ENCODE peak calls at places on chromosomes 6 and 20, in ten cellular contexts. E is GM23248, Y is fibroblast of lung, I is SK-N-SH, B is HCT116, U is neural progenitor cell, Z is mesendoderm, W is IMR-90, C is hepatocyte, X is GM12878. N is an unnamed sample. For H3K4me1, the result is how much of the 10 kb centered on the place peaks cover.

GRCh38 chr6:63526931-63527330 is 45.3 kb upstream of the LOC128125822 start:
- DNase-seq in E (no peak), Y (no peak), I (no peak), B (no peak), U (no peak), Z (no peak), W (no peak), C (no peak), X (no peak), N (no peak)

GRCh38 chr6:170011233-170012142 is 260.1 kb downstream of the ERMARD start:
- DNase-seq in E (no peak), Y (no peak), I (no peak), B (no peak), U (peak), Z (peak), W (no peak), C (no peak), X (no peak), N (no peak)

GRCh38 chr6:150764638-150765456 is 100.7 kb upstream of the MTHFD1L start:
- DNase-seq in E (no peak), Y (no peak), I (no peak), B (no peak), U (no peak), Z (no peak), W (no peak), C (no peak), X (no peak), N (no peak)

GRCh38 chr20:47761478-47762047 is 23.7 kb downstream of the SULF2 start:
- DNase-seq in E (no peak), Y (no peak), I (no peak), B (no peak), U (peak), Z (peak), W (no peak), C (no peak), X (no peak), N (no peak)

GRCh38 chr20:19973920-19974620 is 43.1 kb upstream of the NAA20 start:
- DNase-seq in E (peak), Y (peak), I (no peak), B (no peak), U (no peak), Z (no peak), W (peak), C (peak), X (no peak), N (no peak)

GRCh38 chr6:46410330-46410953 is 80.8 kb downstream of the RCAN2 start:
- DNase-seq in E (peak), Y (peak), I (peak), B (peak), U (peak), Z (no peak), W (peak), C (peak), X (peak), N (peak)

GRCh38 chr20:22821081-22821480 is 214.0 kb upstream of the SSTR4 start:
- DNase-seq in E (no peak), Y (no peak), I (no peak), B (no peak), U (no peak), Z (no peak), W (no peak), C (no peak), X (no peak), N (no peak)

GRCh38 chr6:15296735-15297134 is 50.9 kb downstream of the JARID2 start:
- DNase-seq in E (no peak), Y (no peak), I (no peak), B (no peak), U (no peak), Z (peak), W (no peak), C (no peak), X (peak), N (no peak)

GRCh38 chr6:40295251-40295949 is 291.8 kb downstream of the LRFN2 start:
- DNase-seq in E (peak), Y (no peak), I (no peak), B (no peak), U (no peak), Z (no peak), W (no peak), C (no peak), X (no peak), N (no peak)

GRCh38 chr20:16501236-16501635 is 72.0 kb downstream of the KIF16B start:
- DNase-seq in E (peak), Y (no peak), I (no peak), B (no peak), U (no peak), Z (no peak), W (no peak), C (no peak), X (no peak), N (no peak)

GRCh38 chr20:51428451-51429143 is 113.9 kb downstream of the NFATC2 start:
- DNase-seq in E (peak), Y (peak), I (peak), B (no peak), U (peak), Z (peak), W (peak), C (peak), X (no peak), N (peak)

GRCh38 chr6:45163952-45164766 is 164.0 kb upstream of the RUNX2 start:
- DNase-seq in E (peak), Y (peak), I (no peak), B (peak), U (no peak), Z (peak), W (no peak), C (no peak), X (peak), N (no peak)

GRCh38 chr6:148324297-148325007 is 18.2 kb upstream of the SASH1 start:
- DNase-seq in E (peak), Y (peak), I (no peak), B (no peak), U (no peak), Z (no peak), W (peak), C (no peak), X (no peak), N (no peak)

DNA sequence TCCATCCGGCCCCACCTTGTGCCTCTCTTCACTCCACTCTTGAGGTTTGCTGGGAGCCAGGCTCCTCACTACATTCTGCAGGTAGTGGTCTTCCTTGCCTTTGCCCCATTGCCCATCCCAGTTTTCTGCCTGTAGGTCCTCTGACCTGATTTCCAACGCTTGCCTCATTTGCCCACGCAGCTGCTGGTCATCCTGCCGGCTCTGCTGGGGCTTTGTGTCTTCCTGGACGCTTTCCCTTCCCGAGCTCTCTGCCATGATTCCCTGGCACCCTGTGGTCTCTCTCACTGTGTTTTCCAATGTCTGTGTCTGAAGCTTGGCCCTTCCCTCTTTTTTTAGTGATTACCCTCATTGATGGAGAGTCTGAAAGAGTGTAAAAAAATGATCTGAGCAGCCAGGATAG is 451.6 kb downstream of the UTRN start:
- DNase-seq in E (no peak), Y (no peak), I (no peak), B (no peak), U (peak), Z (no peak), W (no peak), C (no peak), X (no peak), N (no peak)
- H3K4me1 ChIP-seq in E (under half), Y (under half), I (under half), B (under half), U (under half), Z (under half), W (under half), C (under half), X (under half), N (under half)

GRCh38 chr6:101079696-101080270 is 198.7 kb upstream of the ASCC3 start:
- DNase-seq in E (no peak), Y (no peak), I (no peak), B (no peak), U (no peak), Z (no peak), W (no peak), C (no peak), X (no peak), N (no peak)
- H3K4me2 ChIP-seq in E (no peak), Y (no peak), I (no peak), B (no peak), U (no peak), Z (no peak), W (no peak), C (no peak), X (no peak), N (no peak)

GRCh38 chr6:166417285-166417691 is 34.5 kb upstream of the MPC1 start:
- DNase-seq in E (no peak), Y (no peak), I (no peak), B (no peak), U (no peak), Z (no peak), W (no peak), C (no peak), X (no peak), N (no peak)
- H3K4me1 ChIP-seq in E (under half), Y (under half), I (under half), B (under half), U (under half), Z (under half), W (under half), C (under half), X (under half), N (under half)

GRCh38 chr6:131789219-131789618 is 18.6 kb upstream of the ENPP1 start:
- DNase-seq in E (peak), Y (peak), I (no peak), B (no peak), U (no peak), Z (no peak), W (peak), C (no peak), X (no peak), N (no peak)
- H3K4me2 ChIP-seq in E (peak), Y (no peak), I (no peak), B (no peak), U (no peak), Z (no peak), W (no peak), C (no peak), X (no peak), N (no peak)

GRCh38 chr20:49785149-49785850 is 27.3 kb upstream of the SLC9A8 start:
- DNase-seq in E (no peak), Y (no peak), I (no peak), B (no peak), U (no peak), Z (no peak), W (no peak), C (no peak), X (no peak), N (no peak)

GRCh38 chr20:49786226-49786625 is 26.4 kb upstream of the SLC9A8 start:
- DNase-seq in E (no peak), Y (no peak), I (no peak), B (no peak), U (no peak), Z (no peak), W (no peak), C (no peak), X (peak), N (no peak)

GRCh38 chr20:49785851-49786174 is 26.8 kb upstream of the SLC9A8 start:
- DNase-seq in E (no peak), Y (no peak), I (no peak), B (no peak), U (no peak), Z (no peak), W (no peak), C (no peak), X (peak), N (no peak)

GRCh38 chr20:49787371-49788357 is 25.0 kb upstream of the SLC9A8 start:
- DNase-seq in E (no peak), Y (no peak), I (no peak), B (no peak), U (no peak), Z (no peak), W (no peak), C (no peak), X (no peak), N (no peak)

GRCh38 chr20:49786671-49787370 is 25.8 kb upstream of the SLC9A8 start:
- DNase-seq in E (peak), Y (no peak), I (no peak), B (no peak), U (no peak), Z (peak), W (peak), C (no peak), X (no peak), N (peak)
- H3K4me1 ChIP-seq in E (under half), Y (under half), I (under half), B (under half), U (under half), Z (under half), W (under half), C (under half), X (under half), N (under half)

GRCh38 chr6:68597642-68598041 is 37.4 kb upstream of the ADGRB3 start:
- DNase-seq in E (no peak), Y (no peak), I (no peak), B (no peak), U (no peak), Z (no peak), W (no peak), C (no peak), X (no peak), N (no peak)
- H3K4me2 ChIP-seq in E (no peak), Y (no peak), I (no peak), B (no peak), U (no peak), Z (no peak), W (no peak), C (no peak), X (no peak), N (no peak)

DNA sequence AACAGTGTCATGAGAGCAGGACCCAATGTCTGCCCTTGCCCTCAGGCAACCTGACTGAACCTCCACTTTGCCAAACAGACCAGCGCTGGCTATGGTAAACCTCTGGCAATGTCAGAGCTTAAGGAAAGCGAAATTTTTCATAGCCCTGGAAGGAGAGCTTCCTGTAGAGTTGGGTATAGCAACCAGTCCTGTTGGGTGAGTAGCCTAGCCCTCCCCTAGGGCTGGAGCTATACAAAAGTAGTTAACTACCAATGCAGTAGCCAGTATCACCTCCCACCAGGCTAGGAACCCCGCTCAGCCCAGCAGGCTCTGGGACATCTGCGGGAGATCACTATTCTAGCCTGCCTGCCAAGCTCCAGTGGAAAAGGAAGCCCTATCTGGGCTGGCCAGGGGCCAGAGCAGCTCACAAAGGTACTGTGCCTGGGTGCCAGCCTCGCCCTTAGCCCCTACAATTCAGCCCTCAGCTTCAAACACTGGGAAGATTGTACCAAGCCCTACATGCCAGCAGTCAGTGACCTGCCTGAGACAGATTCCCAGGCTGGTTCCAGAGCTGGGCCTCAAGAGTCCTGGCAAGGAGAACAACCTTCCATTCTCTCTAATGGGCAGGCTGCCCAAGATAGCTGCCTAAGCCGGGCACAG is 7.9 kb downstream of the WFDC3 start:
- DNase-seq in E (no peak), Y (no peak), I (no peak), B (no peak), U (no peak), Z (no peak), W (no peak), C (peak), X (no peak), N (no peak)
- H3K4me1 ChIP-seq in E (under half), Y (under half), I (under half), B (half or more), U (under half), Z (under half), W (under half), C (under half), X (under half), N (under half)

DNA sequence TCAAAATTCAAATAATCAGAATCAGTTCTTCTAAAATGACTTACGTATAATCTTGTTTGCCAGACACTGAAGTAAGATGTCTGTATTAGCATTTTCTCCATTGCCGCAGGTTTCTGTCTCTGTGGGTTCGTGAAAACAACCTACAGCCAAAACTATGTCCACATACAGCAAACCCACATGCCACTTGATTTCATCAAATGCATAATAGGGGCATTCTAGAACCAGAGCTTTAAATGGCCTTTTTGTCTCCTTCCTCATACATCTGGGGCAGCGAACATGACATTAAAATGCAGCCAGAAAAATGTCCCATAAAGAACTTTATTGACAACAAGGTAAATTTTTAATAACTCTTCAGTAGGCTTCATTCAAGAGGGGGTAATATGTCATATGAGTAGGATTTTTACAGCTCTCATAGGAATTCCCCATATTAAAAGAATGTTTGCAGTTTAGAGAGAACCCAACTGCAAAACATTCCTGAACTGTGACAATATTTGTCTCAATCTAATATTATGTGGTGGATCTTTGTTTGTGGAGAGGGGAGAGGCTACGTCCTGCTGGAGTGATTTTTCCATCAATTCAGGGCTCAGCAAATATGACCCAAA is 90.1 kb upstream of the QKI start:
- DNase-seq in E (peak), Y (peak), I (no peak), B (no peak), U (no peak), Z (no peak), W (no peak), C (no peak), X (no peak), N (no peak)
- H3K4me2 ChIP-seq in E (peak), Y (no peak), I (no peak), B (no peak), U (no peak), Z (no peak), W (no peak), C (peak), X (no peak), N (no peak)

GRCh38 chr6:110880651-110881050 is 6.1 kb downstream of the AMD1 start:
- DNase-seq in E (no peak), Y (no peak), I (no peak), B (no peak), U (no peak), Z (no peak), W (no peak), C (no peak), X (no peak), N (no peak)
- H3K4me1 ChIP-seq in E (half or more), Y (under half), I (under half), B (half or more), U (under half), Z (under half), W (under half), C (under half), X (half or more), N (half or more)

N was measured in GM23338.